ENCODE peak calls at places on chromosomes 12 and 14, in eight cellular contexts. O is stomach; K is neuronal stem cell; T is tibial artery; Q is ovary; B is CD8-positive, alpha-beta T cell; Y is upper lobe of left lung; U is spleen. F is an unnamed sample. For H3K4me1, the result is how much of the 10 kb centered on the place peaks cover.

GRCh38 chr12:94550964-94551363 is 91.3 kb upstream of the CEP83 start:
- DNase-seq in O (no peak), K (no peak), T (no peak), Q (no peak), B (no peak), Y (no peak), U (no peak), F (no peak)

GRCh38 chr12:95169368-95169767 is 47.9 kb downstream of the FGD6 start:
- DNase-seq in O (peak), K (no peak), T (no peak), Q (no peak), B (no peak), Y (peak), U (no peak), F (peak)

GRCh38 chr12:12505544-12506501 is 56.8 kb downstream of the DUSP16 start:
- DNase-seq in O (no peak), K (no peak), T (no peak), Q (no peak), B (no peak), Y (no peak), U (no peak), F (no peak)

GRCh38 chr12:111448266-111448830 is 42.6 kb downstream of the SH2B3 start:
- DNase-seq in O (peak), K (no peak), T (peak), Q (no peak), B (no peak), Y (no peak), U (no peak), F (no peak)

GRCh38 chr14:70771781-70772212 is 37.5 kb downstream of the MAP3K9 start:
- DNase-seq in O (no peak), K (no peak), T (no peak), Q (no peak), B (no peak), Y (no peak), U (no peak), F (no peak)

GRCh38 chr12:25591132-25591531 is 38.0 kb upstream of the LMNTD1 start:
- DNase-seq in O (no peak), K (no peak), T (no peak), Q (no peak), B (no peak), Y (no peak), U (no peak), F (no peak)

GRCh38 chr12:3200032-3200617 is 122.9 kb downstream of the TSPAN9 start:
- DNase-seq in O (peak), K (peak), T (no peak), Q (peak), B (no peak), Y (no peak), U (no peak), F (peak)

GRCh38 chr12:46349253-46349652 is 23.3 kb downstream of the SLC38A2 start:
- DNase-seq in O (no peak), K (no peak), T (no peak), Q (no peak), B (no peak), Y (no peak), U (no peak), F (no peak)

GRCh38 chr14:76576047-76576741 is 185.1 kb upstream of the VASH1 start:
- DNase-seq in O (no peak), K (no peak), T (no peak), Q (no peak), B (no peak), Y (no peak), U (no peak), F (peak)

GRCh38 chr12:114692558-114693531 is 8.9 kb upstream of the TBX3 start:
- DNase-seq in O (no peak), K (no peak), T (no peak), Q (no peak), B (no peak), Y (no peak), U (no peak), F (no peak)

GRCh38 chr12:52949413-52950331 is 754 bp downstream of the KRT18 start:
- DNase-seq in O (peak), K (no peak), T (no peak), Q (no peak), B (no peak), Y (peak), U (no peak), F (peak)

GRCh38 chr12:5433081-5433839 is 1.4 kb downstream of the NTF3 start:
- DNase-seq in O (no peak), K (peak), T (peak), Q (peak), B (no peak), Y (no peak), U (no peak), F (no peak)

GRCh38 chr12:129911437-129912049 is 7.7 kb upstream of the TMEM132D start:
- DNase-seq in O (peak), K (peak), T (no peak), Q (no peak), B (no peak), Y (peak), U (no peak), F (peak)

GRCh38 chr14:96434040-96434439 is 42.1 kb downstream of the AK7 start:
- DNase-seq in O (no peak), K (no peak), T (no peak), Q (no peak), B (no peak), Y (no peak), U (no peak), F (no peak)

GRCh38 chr12:127145929-127146789 is 1120.8 kb upstream of the TMEM132C start:
- DNase-seq in O (peak), K (no peak), T (no peak), Q (peak), B (peak), Y (peak), U (peak), F (peak)

GRCh38 chr14:36905272-36906046 is 243.8 kb downstream of the PAX9 start:
- DNase-seq in O (no peak), K (no peak), T (no peak), Q (no peak), B (no peak), Y (no peak), U (no peak), F (no peak)

GRCh38 chr14:54762296-54762695 is 140.3 kb downstream of the GCH1 start:
- DNase-seq in O (no peak), K (no peak), T (no peak), Q (no peak), B (no peak), Y (no peak), U (no peak), F (no peak)

GRCh38 chr12:65699251-65699650 is 125.0 kb upstream of the HMGA2 start:
- DNase-seq in O (no peak), K (no peak), T (no peak), Q (no peak), B (no peak), Y (no peak), U (no peak), F (no peak)

GRCh38 chr14:65062096-65063075 is 39.9 kb downstream of the MAX start:
- DNase-seq in O (no peak), K (no peak), T (no peak), Q (no peak), B (no peak), Y (no peak), U (no peak), F (no peak)

GRCh38 chr12:123151679-123152454 is 977 bp upstream of the PITPNM2 start:
- DNase-seq in O (no peak), K (no peak), T (no peak), Q (peak), B (no peak), Y (peak), U (no peak), F (no peak)

GRCh38 chr12:26119391-26119981 is 5.4 kb downstream of the BHLHE41 start:
- DNase-seq in O (no peak), K (no peak), T (no peak), Q (no peak), B (no peak), Y (no peak), U (no peak), F (peak)

GRCh38 chr14:68668531-68668930 is 124.3 kb downstream of the ZFP36L1 start:
- DNase-seq in O (no peak), K (no peak), T (peak), Q (peak), B (no peak), Y (peak), U (no peak), F (peak)
- H3K4me1 ChIP-seq in O (half or more), K (under half), T (under half), Q (under half), B (under half), Y (under half), U (under half), F (half or more)

GRCh38 chr12:51437471-51437870 is 12.8 kb downstream of the SLC4A8 start:
- DNase-seq in O (no peak), K (no peak), T (no peak), Q (no peak), B (no peak), Y (no peak), U (no peak), F (no peak)
- H3K4me3 ChIP-seq in O (no peak), K (no peak), T (no peak), Q (no peak), B (no peak), Y (no peak), U (no peak), F (no peak)

DNA sequence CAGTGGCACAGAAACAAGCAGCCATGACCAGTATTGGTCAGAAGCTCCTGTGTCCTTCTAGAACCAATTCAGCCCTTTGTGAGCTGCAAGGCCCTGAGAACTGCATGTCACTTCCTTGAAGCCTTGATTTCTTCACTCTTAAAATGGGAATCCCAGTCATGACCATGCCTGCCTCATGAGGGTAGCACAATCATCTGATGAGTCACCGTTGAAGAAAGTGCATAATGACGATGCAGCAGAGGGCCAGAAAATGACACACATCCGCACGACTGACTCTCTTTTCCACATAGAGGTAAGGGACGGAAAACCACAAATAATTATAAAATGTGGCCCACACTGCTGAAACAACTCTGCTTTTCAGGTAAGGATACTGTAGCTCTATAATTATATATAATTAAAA is 777.4 kb downstream of the BCL11B start:
- DNase-seq in O (no peak), K (no peak), T (no peak), Q (no peak), B (no peak), Y (no peak), U (no peak), F (no peak)
- H3K4me1 ChIP-seq in O (under half), K (under half), T (under half), Q (under half), B (under half), Y (under half), U (under half), F (under half)

DNA sequence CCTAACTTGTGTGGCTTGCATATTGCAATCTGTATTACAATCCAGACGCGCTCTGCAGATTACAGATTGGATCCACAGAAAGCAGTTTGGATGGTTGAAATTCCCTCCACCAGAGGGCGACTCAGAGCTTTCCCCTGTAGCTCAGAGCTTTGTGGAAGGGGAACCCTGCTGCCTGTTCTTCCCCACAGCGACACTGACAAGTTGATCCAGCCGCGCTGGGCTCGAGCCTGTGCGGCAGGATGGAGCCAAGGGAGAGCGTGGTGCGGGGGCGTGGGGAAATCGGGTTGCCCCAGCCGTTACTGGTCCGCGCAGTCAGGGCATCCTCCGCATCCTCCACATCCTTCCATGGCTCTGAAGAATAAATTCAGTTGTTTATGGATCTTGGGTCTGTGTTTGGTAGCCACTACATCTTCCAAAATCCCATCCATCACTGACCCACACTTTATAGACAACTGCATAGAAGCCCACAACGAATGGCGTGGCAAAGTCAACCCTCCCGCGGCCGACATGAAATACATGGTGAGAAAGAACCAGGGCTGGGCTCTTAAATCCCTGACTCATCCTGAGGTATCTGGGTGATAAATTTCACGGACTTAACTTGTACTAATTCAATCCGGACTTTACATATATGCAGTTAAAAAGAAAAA is at the start of gene GLIPR1L1:
- DNase-seq in O (peak), K (peak), T (peak), Q (peak), B (peak), Y (peak), U (peak), F (peak)
- H3K4me3 ChIP-seq in O (peak), K (peak), T (peak), Q (peak), B (peak), Y (peak), U (peak), F (no peak)

F was measured in body of pancreas.